ENCODE peak calls at places on chromosomes 5 and 9, in five cellular contexts. W is mesenchymal stem cell, N is H1, H is IMR-90, J is neuronal stem cell. Z is an unnamed sample.

GRCh38 chr5:15008476-15008875 is 136.9 kb upstream of the ANKH start:
- DNase-seq in N (no peak), W (peak; percentile 95), J (no peak), H (peak; percentile 98), Z (peak; percentile 98)

GRCh38 chr9:126377521-126377920 is 50.9 kb downstream of the MVB12B start:
- DNase-seq in J (no peak), H (no peak), W (no peak), N (no peak), Z (no peak)

GRCh38 chr5:14439087-14439841 is 142.3 kb upstream of the OTULINL start:
- DNase-seq in N (no peak), W (no peak), J (no peak), H (no peak), Z (no peak)

GRCh38 chr5:13516195-13516594 is 428.3 kb downstream of the DNAH5 start:
- DNase-seq in J (no peak), N (no peak), H (no peak), W (no peak), Z (no peak)

GRCh38 chr5:54612711-54613110 is 95.2 kb downstream of the SNX18 start:
- DNase-seq in H (no peak), J (no peak), N (no peak), W (no peak), Z (peak; percentile 82)

GRCh38 chr9:27701029-27701428 is 127.7 kb upstream of the C9orf72 start:
- DNase-seq in N (no peak), H (no peak), W (no peak), J (no peak), Z (no peak)

GRCh38 chr5:59709833-59710232 is 183.7 kb downstream of the PDE4D start:
- DNase-seq in N (no peak), H (peak; percentile 72), J (no peak), W (peak; percentile 83), Z (no peak)

GRCh38 chr9:128416014-128416413 is 4.6 kb upstream of the CERCAM start:
- DNase-seq in W (no peak), H (no peak), J (no peak), N (no peak), Z (peak; percentile 91)

GRCh38 chr9:87375397-87376073 is 122.1 kb upstream of the DAPK1 start:
- DNase-seq in N (no peak), W (no peak), H (no peak), J (no peak), Z (peak; percentile 17)

GRCh38 chr5:43078956-43079355 is 38.8 kb upstream of the ANXA2R start:
- DNase-seq in W (peak; percentile 56), N (no peak), H (peak; percentile 80), J (no peak), Z (peak; percentile 57)

GRCh38 chr5:104016650-104017049 is 454.1 kb upstream of the NUDT12 start:
- DNase-seq in W (no peak), J (no peak), H (peak; percentile 72), N (no peak), Z (no peak)

GRCh38 chr5:145848854-145849253 is 13.7 kb upstream of the PRELID2 start:
- DNase-seq in H (peak; percentile 77), N (no peak), W (peak; percentile 28), J (no peak), Z (no peak)

GRCh38 chr5:147417133-147417813 is 92.6 kb downstream of the DPYSL3 start:
- DNase-seq in N (no peak), J (no peak), W (peak; percentile 70), H (peak; percentile 77), Z (no peak)

GRCh38 chr5:104344809-104345512 is 782.4 kb upstream of the NUDT12 start:
- DNase-seq in W (no peak), N (no peak), H (peak; percentile 1), J (no peak), Z (no peak)

GRCh38 chr5:176549871-176550270 is 729 bp downstream of the CDHR2 start:
- DNase-seq in H (no peak), N (no peak), J (no peak), W (no peak), Z (no peak)

GRCh38 chr5:176547811-176548210 is 1.3 kb upstream of the CDHR2 start:
- DNase-seq in N (no peak), W (peak; percentile 59), J (no peak), H (no peak), Z (peak; percentile 28)

GRCh38 chr5:176548967-176549444 is at the start of gene CDHR2:
- DNase-seq in N (no peak), H (no peak), W (no peak), J (no peak), Z (no peak)

GRCh38 chr5:176552332-176552731 is 3.2 kb downstream of the CDHR2 start:
- DNase-seq in W (no peak), H (no peak), J (no peak), N (no peak), Z (no peak)

DNA sequence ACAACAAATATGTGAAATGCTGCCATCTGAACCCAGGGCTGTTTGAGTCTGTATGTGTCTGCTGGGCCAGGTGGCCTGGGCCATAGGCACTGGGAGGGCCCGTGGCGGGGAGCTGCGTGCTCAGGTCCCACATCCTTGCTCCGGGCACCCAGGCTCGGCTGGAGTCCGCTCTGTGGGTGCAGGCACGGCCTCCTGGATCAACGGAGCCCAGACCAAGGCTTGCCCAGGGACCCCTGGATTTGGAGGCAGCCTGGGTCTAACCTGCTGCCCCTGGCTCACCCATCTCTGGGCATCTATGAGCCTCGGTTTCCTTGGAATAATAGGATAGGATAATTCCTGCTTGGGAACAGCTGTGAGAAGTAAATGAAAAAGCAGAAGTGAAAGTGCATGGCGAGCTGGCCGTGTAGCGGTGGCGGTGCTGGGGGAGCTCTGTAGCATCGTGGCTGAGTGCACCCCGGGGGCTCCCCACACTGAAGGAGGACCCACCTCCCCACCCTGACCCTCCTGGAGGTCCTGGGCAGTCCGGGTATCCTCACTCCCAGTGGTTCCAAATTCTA is 1.2 kb downstream of the CDHR2 start:
- DNase-seq in J (no peak), W (no peak), H (no peak), N (no peak), Z (no peak)
- H4K91ac ChIP-seq in J (no peak overlapping the region), W (no peak overlapping the region), H (no peak overlapping the region), N (no peak overlapping the region), Z (no peak overlapping the region)

DNA sequence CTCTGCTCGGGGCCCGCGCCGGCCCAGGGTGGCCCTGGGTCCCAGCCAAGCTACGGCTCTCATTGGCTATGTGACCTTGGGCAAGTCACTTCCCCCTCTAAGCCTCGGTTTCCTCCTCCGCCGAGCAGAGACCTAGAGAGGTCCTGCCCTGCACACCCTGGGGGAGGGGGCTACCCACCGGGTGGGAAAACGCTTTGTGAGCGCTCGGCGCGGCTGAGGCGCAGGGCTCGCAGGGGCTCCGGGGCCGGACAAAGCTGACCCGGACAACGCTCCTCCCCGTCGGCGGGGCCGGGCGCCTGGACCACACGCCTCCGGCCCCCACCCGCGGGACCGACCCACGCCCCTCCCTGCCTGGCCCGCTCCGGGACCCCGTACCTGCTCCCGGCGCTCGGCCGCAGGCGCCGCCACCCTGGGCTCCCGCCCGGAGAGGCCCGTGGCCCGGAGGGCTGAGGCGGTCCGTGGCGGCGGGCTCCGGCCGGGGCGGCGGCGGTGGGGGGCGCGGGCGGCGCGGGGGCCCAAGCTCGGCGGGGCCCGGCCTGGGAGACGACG is 85.7 kb upstream of the MELK start:
- DNase-seq in W (peak; percentile 48), N (no peak), H (no peak), J (peak; percentile 23), Z (peak; percentile 19)
- H3K4ac ChIP-seq in W (peak overlapping the region; percentile 64), N (peak overlapping the region; percentile 58), H (peak overlapping the region; percentile 8), J (no peak overlapping the region), Z (peak overlapping the region; percentile 99)

GRCh38 chr5:172871982-172872381 is 37.9 kb downstream of the ERGIC1 start:
- DNase-seq in J (no peak), W (peak; percentile 61), N (no peak), H (peak; percentile 52), Z (no peak)

GRCh38 chr5:172872997-172873491 is 39.0 kb downstream of the ERGIC1 start:
- DNase-seq in H (peak; percentile 64), N (no peak), W (peak; percentile 60), J (no peak), Z (no peak)

GRCh38 chr5:172871561-172871960 is 37.5 kb downstream of the ERGIC1 start:
- DNase-seq in W (no peak), N (no peak), J (no peak), H (no peak), Z (no peak)

GRCh38 chr5:172874647-172875371 is 40.8 kb downstream of the ERGIC1 start:
- DNase-seq in H (no peak), N (no peak), J (no peak), W (no peak), Z (no peak)

DNA sequence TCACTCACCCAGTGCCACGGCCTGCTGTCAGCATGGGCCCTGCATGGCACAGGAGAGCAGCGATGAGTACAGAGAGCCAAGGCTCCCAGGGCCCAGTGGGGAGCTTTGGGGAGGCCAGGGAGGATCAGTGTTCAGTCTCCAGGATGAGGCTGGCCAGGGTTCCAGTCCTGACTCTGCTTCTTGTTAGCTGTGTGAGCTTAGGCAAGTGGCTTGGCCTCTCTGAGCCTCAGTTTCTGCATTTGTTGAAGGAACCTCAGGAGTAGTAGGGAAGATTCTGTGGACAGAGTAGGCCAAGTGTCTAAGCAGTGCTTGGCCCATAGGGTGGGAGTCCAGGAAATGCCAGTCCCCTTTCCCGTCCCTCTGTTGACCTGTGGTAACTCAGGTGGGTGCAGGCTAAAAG is 39.5 kb downstream of the ERGIC1 start:
- DNase-seq in N (no peak), J (no peak), W (no peak), H (no peak), Z (no peak)
- H3K4me3 ChIP-seq in N (no peak overlapping the region), J (no peak overlapping the region), W (no peak overlapping the region), H (no peak overlapping the region), Z (no peak overlapping the region)

GRCh38 chr9:14349141-14349817 is 35.3 kb upstream of the NFIB start:
- DNase-seq in H (no peak), N (no peak), W (peak; percentile 46), J (peak; percentile 42), Z (no peak)
- H4K91ac ChIP-seq in H (no peak overlapping the region), N (no peak overlapping the region), W (no peak overlapping the region), J (no peak overlapping the region), Z (no peak overlapping the region)

Z was measured in trophoblast cell.